ENCODE peak calls at places on chromosomes 11 and 22, in four cellular contexts. N is pulmonary artery endothelial cell, D is tibial artery, I is stomach. Y is an unnamed sample.

GRCh38 chr11:129208863-129209262 is 16.7 kb upstream of the ARHGAP32 start:
- DNase-seq in N (no peak), D (no peak), I (no peak), Y (no peak)

GRCh38 chr11:113048820-113049555 is 87.8 kb downstream of the NCAM1 start:
- DNase-seq in N (no peak), D (no peak), I (no peak), Y (no peak)

GRCh38 chr11:60934790-60935605 is 10.7 kb downstream of the TMEM132A start:
- DNase-seq in N (no peak), D (no peak), I (no peak), Y (no peak)

GRCh38 chr22:31977939-31978338 is 33.6 kb downstream of the YWHAH start:
- DNase-seq in N (no peak), D (no peak), I (no peak), Y (no peak)

GRCh38 chr11:128814856-128815705 is 52.0 kb downstream of the KCNJ1 start:
- DNase-seq in N (no peak), D (peak), I (no peak), Y (no peak)

GRCh38 chr11:126544311-126545056 is 189.0 kb downstream of the ST3GAL4 start:
- DNase-seq in N (no peak), D (no peak), I (no peak), Y (no peak)

GRCh38 chr11:114610984-114611944 is 15.7 kb upstream of the NXPE4 start:
- DNase-seq in N (no peak), D (no peak), I (no peak), Y (no peak)

GRCh38 chr11:36139767-36140166 is 149.5 kb downstream of the COMMD9 start:
- DNase-seq in N (no peak), D (no peak), I (no peak), Y (no peak)

GRCh38 chr11:65977621-65978390 is 16.3 kb downstream of the SART1 start:
- DNase-seq in N (no peak), D (no peak), I (no peak), Y (no peak)

GRCh38 chr11:1157645-1158591 is at the start of gene MUC5AC:
- DNase-seq in N (no peak), D (no peak), I (peak), Y (no peak)

GRCh38 chr11:72627594-72628281 is 46.5 kb downstream of the PDE2A start:
- DNase-seq in N (no peak), D (no peak), I (no peak), Y (no peak)

GRCh38 chr22:27286711-27287110 is 514.8 kb downstream of the MN1 start:
- DNase-seq in N (no peak), D (no peak), I (no peak), Y (no peak)

GRCh38 chr11:74465291-74465708 is 2.0 kb downstream of the KCNE3 start:
- DNase-seq in N (no peak), D (no peak), I (peak), Y (no peak)

GRCh38 chr11:1384206-1384965 is 5.3 kb upstream of the BRSK2 start:
- DNase-seq in N (no peak), D (no peak), I (no peak), Y (no peak)

GRCh38 chr11:114594703-114595102 is 883 bp downstream of the NXPE4 start:
- DNase-seq in N (no peak), D (no peak), I (no peak), Y (no peak)

GRCh38 chr11:36356201-36356600 is 60.1 kb downstream of the PRR5L start:
- DNase-seq in N (no peak), D (peak), I (no peak), Y (no peak)

GRCh38 chr11:96234866-96235441 is 108.0 kb downstream of the MAML2 start:
- DNase-seq in N (no peak), D (no peak), I (no peak), Y (no peak)

GRCh38 chr11:18707811-18708340 is 9.3 kb downstream of the TMEM86A start:
- DNase-seq in N (no peak), D (no peak), I (no peak), Y (no peak)

Y was measured in Panc1.